ENCODE peak calls at places on chromosomes 4 and X, in five cellular contexts. L, X, P, N and U are unnamed samples.
A peak's percentile ranks its signal among the peaks of the same experiment; 100 is the strongest.

GRCh38 chr4:105548483-105548882 is 3.9 kb upstream of the ARHGEF38 start:
- DNase-seq in P (peak; percentile 32), X (no peak), L (no peak), N (no peak), U (no peak)

GRCh38 chr4:186105721-186106335 is 1.3 kb downstream of the FAM149A start:
- DNase-seq in N (no peak), P (peak; percentile 18), X (no peak), L (no peak), U (no peak)

GRCh38 chr4:6183740-6184139 is 16.6 kb downstream of the JAKMIP1 start:
- DNase-seq in L (no peak), N (no peak), X (no peak), P (no peak), U (no peak)

GRCh38 chrX:118088084-118088483 is 28.5 kb downstream of the KLHL13 start:
- DNase-seq in N (no peak), L (no peak), P (no peak), X (no peak), U (no peak)

GRCh38 chrX:2391869-2392606 is 108.7 kb downstream of the DHRSX start:
- DNase-seq in X (no peak), P (peak; percentile 92), N (no peak), L (no peak), U (no peak)

GRCh38 chr4:172899861-172900260 is 268.8 kb upstream of the GALNT7 start:
- DNase-seq in P (no peak), N (no peak), X (no peak), L (no peak), U (no peak)

GRCh38 chr4:7353046-7353790 is 81.5 kb downstream of the PSAPL1 start:
- DNase-seq in P (no peak), N (no peak), X (no peak), L (no peak), U (no peak)

GRCh38 chr4:180058731-180059215 is 2184.4 kb upstream of the TENM3 start:
- DNase-seq in N (peak; percentile 14), P (peak; percentile 31), X (peak; percentile 61), L (peak; percentile 70), U (no peak)

GRCh38 chr4:139815646-139816601 is 150.3 kb downstream of the MGST2 start:
- DNase-seq in P (peak; percentile 80), N (peak; percentile 57), L (no peak), X (peak; percentile 67), U (no peak)

GRCh38 chrX:128518508-128518907 is 466.3 kb upstream of the ACTRT1 start:
- DNase-seq in N (no peak), L (no peak), X (no peak), P (peak; percentile 5), U (no peak)

GRCh38 chrX:13491061-13491460 is 78.3 kb upstream of the EGFL6 start:
- DNase-seq in L (no peak), N (no peak), X (no peak), P (no peak), U (no peak)

GRCh38 chr4:90078440-90078839 is 48.8 kb upstream of the CCSER1 start:
- DNase-seq in X (no peak), N (no peak), L (no peak), P (no peak), U (no peak)